ENCODE peak calls at places on chromosomes 12 and 14, in seven cellular contexts. M is fibroblast of lung; B is GOT3; I is NCI-H2107; K is stimulated activated CD4-positive, alpha-beta T cell treated with anti-CD3 and anti-CD28 coated beads, Interleukin-1b, Interleukin-23, amount 100 ng/mL, for 48 hours; H is sciatic nerve; X is PC-3. Y is an unnamed sample.
A peak's percentile ranks its signal among the peaks of the same experiment; 100 is the strongest.

GRCh38 chr14:99460793-99461192 is 19.9 kb downstream of the SETD3 start:
- DNase-seq in M (no peak), K (no peak), H (no peak), I (no peak), B (no peak), X (no peak), Y (no peak)

GRCh38 chr12:2641209-2641608 is 153.6 kb upstream of the FKBP4 start:
- DNase-seq in M (peak; percentile 19), K (no peak), H (no peak), X (peak; percentile 10), I (no peak), B (no peak), Y (no peak)

GRCh38 chr12:131482686-131483085 is 228.2 kb upstream of the SFSWAP start:
- DNase-seq in X (no peak), K (no peak), I (no peak), M (no peak), H (no peak), B (no peak), Y (no peak)

GRCh38 chr14:60272177-60272576 is 23.2 kb downstream of the PPM1A start:
- DNase-seq in X (peak; percentile 30), H (no peak), K (no peak), I (no peak), B (no peak), M (no peak), Y (no peak)

GRCh38 chr12:15581006-15581405 is 208.2 kb downstream of the EPS8 start:
- DNase-seq in K (no peak), I (no peak), H (no peak), M (peak; percentile 47), B (no peak), X (no peak), Y (no peak)

GRCh38 chr14:50964683-50965390 is 20.6 kb upstream of the PYGL start:
- DNase-seq in M (peak; percentile 100), I (no peak), H (peak; percentile 77), B (no peak), K (no peak), X (peak; percentile 97), Y (peak; percentile 73)

GRCh38 chr12:2679068-2679815 is 115.5 kb upstream of the FKBP4 start:
- DNase-seq in M (no peak), X (no peak), B (no peak), I (no peak), K (no peak), H (no peak), Y (no peak)

GRCh38 chr12:91685917-91686316 is 459.7 kb downstream of the BTG1 start:
- DNase-seq in X (peak; percentile 85), M (peak; percentile 5), I (no peak), B (no peak), K (no peak), H (no peak), Y (no peak)

GRCh38 chr12:89880695-89881350 is 172.2 kb upstream of the ATP2B1 start:
- DNase-seq in I (no peak), H (no peak), M (no peak), B (no peak), K (peak; percentile 45), X (no peak), Y (no peak)

GRCh38 chr14:95268350-95268749 is 51.4 kb downstream of the CLMN start:
- DNase-seq in H (no peak), I (no peak), B (no peak), K (peak; percentile 14), X (no peak), M (no peak), Y (no peak)

GRCh38 chr14:70655110-70655826 is 13.6 kb downstream of the TTC9 start:
- DNase-seq in K (peak; percentile 79), H (no peak), I (no peak), B (no peak), M (no peak), X (no peak), Y (no peak)

GRCh38 chr14:52913271-52913670 is 37.6 kb downstream of the FERMT2 start:
- DNase-seq in B (no peak), K (no peak), X (no peak), M (no peak), I (no peak), H (no peak), Y (no peak)

GRCh38 chr14:68944162-68944561 is 34.9 kb downstream of the ACTN1 start:
- DNase-seq in I (no peak), M (no peak), K (no peak), H (no peak), X (no peak), B (no peak), Y (no peak)

GRCh38 chr12:39587247-39587646 is 32.4 kb downstream of the ABCD2 start:
- DNase-seq in M (peak; percentile 40), K (no peak), B (no peak), I (no peak), H (no peak), X (peak; percentile 45), Y (no peak)

Y was measured in DMS79 treated with DMSO at 0.1 percent for 48 hours.